ENCODE peak calls at places on chromosomes 12 and 14, in six cellular contexts. J is right lobe of liver; X is HS-27A; A is NCI-H146; Z is T-cell; H is activated T-helper 9 cell treated with anti-CD3 and anti-CD28 coated beads, Interleukin-2, amount 50 U/mL, for 16 hours. S is an unnamed sample.

GRCh38 chr12:32505067-32505466 is 105.7 kb downstream of the FGD4 start:
- DNase-seq in A (no peak), J (no peak), H (no peak), X (no peak), Z (no peak), S (no peak)

GRCh38 chr12:25958254-25959068 is at the start of gene RASSF8:
- DNase-seq in X (no peak), J (peak; percentile 82), Z (no peak), A (peak; percentile 50), H (no peak), S (peak; percentile 71)

GRCh38 chr14:91159182-91159581 is 45.3 kb downstream of the DGLUCY start:
- DNase-seq in A (no peak), H (no peak), J (no peak), Z (no peak), X (no peak), S (no peak)

GRCh38 chr12:125346361-125346760 is 281.1 kb downstream of the AACS start:
- DNase-seq in Z (no peak), A (no peak), X (no peak), J (no peak), H (no peak), S (no peak)

GRCh38 chr14:59969319-59969718 is 49.4 kb downstream of the LRRC9 start:
- DNase-seq in H (no peak), Z (no peak), A (no peak), J (no peak), X (peak; percentile 24), S (no peak)

GRCh38 chr14:105622329-105622955 is 96.1 kb downstream of the TMEM121 start:
- DNase-seq in J (no peak), A (no peak), X (no peak), H (no peak), Z (no peak), S (no peak)

GRCh38 chr14:103730490-103731035 is 15.0 kb downstream of the ZFYVE21 start:
- DNase-seq in X (no peak), A (no peak), J (peak; percentile 73), Z (no peak), H (no peak), S (peak; percentile 51)

GRCh38 chr12:114404451-114405198 is 1.3 kb downstream of the TBX5 start:
- DNase-seq in J (no peak), H (no peak), X (no peak), Z (no peak), A (no peak), S (no peak)

GRCh38 chr12:57533108-57533507 is 10.5 kb downstream of the MBD6 start:
- DNase-seq in J (no peak), X (no peak), Z (no peak), H (no peak), A (no peak), S (no peak)

GRCh38 chr12:59374783-59375182 is 221.0 kb upstream of the SLC16A7 start:
- DNase-seq in H (no peak), J (no peak), Z (no peak), X (no peak), A (no peak), S (no peak)

GRCh38 chr14:69464829-69465228 is 19.7 kb upstream of the PLEKHD1 start:
- DNase-seq in X (peak; percentile 88), J (no peak), H (no peak), A (no peak), Z (no peak), S (no peak)

GRCh38 chr12:68861890-68862289 is 53.9 kb downstream of the MDM2 start:
- DNase-seq in J (no peak), H (no peak), Z (no peak), X (no peak), A (no peak), S (no peak)

GRCh38 chr12:66273147-66273546 is 29.1 kb upstream of the HELB start:
- DNase-seq in X (no peak), Z (no peak), A (no peak), H (no peak), J (no peak), S (no peak)

S was measured in G401.